ENCODE peak calls at places on chromosomes 7 and 10, in four cellular contexts. Y, Z, T and R are unnamed samples.
A peak's percentile ranks its signal among the peaks of the same experiment; 100 is the strongest.

GRCh38 chr7:116322541-116322940 is 112.2 kb downstream of the TES start:
- DNase-seq in Y (no peak), Z (no peak), T (no peak), R (no peak)

GRCh38 chr7:122883049-122883670 is 3.1 kb downstream of the CADPS2 start:
- DNase-seq in Y (no peak), Z (no peak), T (no peak), R (no peak)

GRCh38 chr7:134919240-134919641 is 67.1 kb upstream of the AGBL3 start:
- DNase-seq in Y (no peak), Z (no peak), T (no peak), R (no peak)

GRCh38 chr10:17428616-17429097 is 25.7 kb downstream of the ST8SIA6 start:
- DNase-seq in Y (no peak), Z (no peak), T (no peak), R (no peak)

GRCh38 chr10:125002044-125002422 is 60.1 kb downstream of the ZRANB1 start:
- DNase-seq in Y (no peak), Z (no peak), T (peak; percentile 16), R (no peak)

GRCh38 chr7:119397156-119397555 is 875.8 kb upstream of the KCND2 start:
- DNase-seq in Y (no peak), Z (no peak), T (no peak), R (no peak)

GRCh38 chr10:118571123-118571522 is 24.3 kb downstream of the PRLHR start:
- DNase-seq in Y (no peak), Z (no peak), T (no peak), R (no peak)

GRCh38 chr7:158228986-158229385 is 358.6 kb downstream of the PTPRN2 start:
- DNase-seq in Y (no peak), Z (no peak), T (no peak), R (no peak)

GRCh38 chr10:104622598-104623209 is 18.4 kb upstream of the SORCS3 start:
- DNase-seq in Y (no peak), Z (no peak), T (no peak), R (no peak)

GRCh38 chr10:7378602-7379403 is 32.0 kb downstream of the SFMBT2 start:
- DNase-seq in Y (no peak), Z (no peak), T (no peak), R (no peak)

GRCh38 chr7:87574630-87575029 is 26.1 kb downstream of the ABCB1 start:
- DNase-seq in Y (no peak), Z (no peak), T (no peak), R (no peak)

GRCh38 chr7:136654406-136654805 is 214.0 kb upstream of the CHRM2 start:
- DNase-seq in Y (no peak), Z (no peak), T (no peak), R (no peak)

GRCh38 chr10:91033536-91033935 is 112.6 kb upstream of the ANKRD1 start:
- DNase-seq in Y (peak; percentile 62), Z (no peak), T (no peak), R (no peak)

GRCh38 chr7:116610210-116610609 is 61.8 kb upstream of the MET start:
- DNase-seq in Y (no peak), Z (no peak), T (no peak), R (no peak)

GRCh38 chr7:22354462-22354861 is 2.5 kb downstream of the RAPGEF5 start:
- DNase-seq in Y (no peak), Z (no peak), T (no peak), R (no peak)

GRCh38 chr7:128206747-128207500 is 34.2 kb upstream of the LEP start:
- DNase-seq in Y (no peak), Z (no peak), T (no peak), R (no peak)

GRCh38 chr7:105680505-105681187 is 99.4 kb upstream of the EFCAB10 start:
- DNase-seq in Y (peak; percentile 29), Z (no peak), T (peak; percentile 67), R (no peak)

GRCh38 chr7:84070770-84071169 is 123.8 kb downstream of the SEMA3A start:
- DNase-seq in Y (no peak), Z (no peak), T (no peak), R (no peak)

GRCh38 chr7:13062596-13062995 is 375.2 kb downstream of the ARL4A start:
- DNase-seq in Y (no peak), Z (no peak), T (no peak), R (no peak)

GRCh38 chr7:39453743-39454355 is 112.4 kb upstream of the YAE1 start:
- DNase-seq in Y (peak; percentile 63), Z (no peak), T (peak; percentile 51), R (no peak)

GRCh38 chr10:76488602-76489001 is 1057.2 kb downstream of the LRMDA start:
- DNase-seq in Y (no peak), Z (no peak), T (no peak), R (no peak)

GRCh38 chr10:58666024-58666423 is 153.4 kb downstream of the BICC1 start:
- DNase-seq in Y (no peak), Z (no peak), T (peak; percentile 28), R (no peak)

GRCh38 chr7:40072268-40072667 is 62.2 kb downstream of the MPLKIP start:
- DNase-seq in Y (no peak), Z (no peak), T (no peak), R (no peak)

GRCh38 chr10:62584216-62584615 is 210.0 kb downstream of the ZNF365 start:
- DNase-seq in Y (no peak), Z (no peak), T (no peak), R (no peak)

GRCh38 chr10:76122056-76122455 is 690.6 kb downstream of the LRMDA start:
- DNase-seq in Y (no peak), Z (no peak), T (no peak), R (no peak)

GRCh38 chr7:23242935-23243334 is 3.6 kb upstream of the GPNMB start:
- DNase-seq in Y (no peak), Z (no peak), T (no peak), R (no peak)

DNA sequence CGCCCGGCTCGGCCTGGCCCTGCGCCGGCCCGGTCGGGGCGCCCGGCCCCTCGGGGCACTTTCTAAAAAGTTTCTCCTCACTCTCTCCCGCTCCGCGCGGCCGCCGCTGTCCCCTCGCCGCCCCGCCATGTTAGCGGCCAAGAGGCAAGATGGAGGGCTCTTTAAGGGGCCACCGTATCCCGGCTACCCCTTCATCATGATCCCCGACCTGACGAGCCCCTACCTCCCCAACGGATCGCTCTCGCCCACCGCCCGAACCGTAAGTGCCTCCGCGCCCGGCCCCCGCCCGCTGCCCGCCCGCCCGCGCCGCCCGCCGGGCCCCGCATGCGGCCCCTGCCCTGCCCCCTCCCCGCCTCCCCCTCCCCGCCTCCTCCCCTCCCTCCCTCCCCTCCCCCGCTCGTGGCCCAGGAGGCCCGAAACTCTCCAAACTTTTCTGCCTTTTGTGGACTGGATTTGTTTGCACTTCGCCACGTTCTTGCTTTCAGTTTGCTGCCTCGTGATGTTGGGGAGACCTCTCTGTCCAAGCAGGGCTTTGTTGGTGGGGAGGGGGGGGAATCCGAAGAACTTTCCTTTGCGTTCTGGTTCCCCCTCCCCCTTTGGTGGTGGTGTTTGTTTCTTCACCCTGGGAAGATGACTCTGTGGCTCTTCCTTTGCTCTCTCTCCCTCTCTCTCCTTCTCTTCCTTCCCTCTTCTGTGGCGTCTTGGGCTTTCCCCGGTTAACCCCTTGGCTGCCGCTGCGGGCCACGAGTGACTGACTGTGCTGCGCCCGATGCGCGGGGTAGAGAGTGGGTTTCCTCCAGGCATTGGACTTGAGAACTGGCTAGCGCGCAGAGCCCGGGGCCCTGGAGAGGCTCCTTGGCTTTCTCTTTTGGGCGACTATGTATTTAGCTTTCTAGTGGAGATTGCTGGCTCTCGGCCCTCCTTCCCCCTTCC is 1.6 kb downstream of the TCF7L2 start:
- DNase-seq in Y (peak; percentile 56), Z (peak; percentile 61), T (peak; percentile 62), R (no peak)
- H3K4me1 ChIP-seq in Y (peaks cover 12% of the 10 kb centered on the region), Z (peaks cover 12% of the 10 kb centered on the region), T (peaks cover 41% of the 10 kb centered on the region), R (peaks cover 48% of the 10 kb centered on the region)

GRCh38 chr10:79067241-79068202 is 1.2 kb upstream of the ZMIZ1 start:
- DNase-seq in Y (peak; percentile 92), Z (peak; percentile 85), T (peak; percentile 86), R (peak; percentile 63)

GRCh38 chr10:79068203-79068561 is 584 bp upstream of the ZMIZ1 start:
- DNase-seq in Y (no peak), Z (no peak), T (no peak), R (no peak)

GRCh38 chr10:79065853-79066252 is 2.9 kb upstream of the ZMIZ1 start:
- DNase-seq in Y (no peak), Z (no peak), T (no peak), R (no peak)

GRCh38 chr10:79065091-79065551 is 3.6 kb upstream of the ZMIZ1 start:
- DNase-seq in Y (no peak), Z (no peak), T (no peak), R (no peak)

GRCh38 chr10:79066460-79067240 is 2.1 kb upstream of the ZMIZ1 start:
- DNase-seq in Y (peak; percentile 69), Z (no peak), T (no peak), R (no peak)
- TF ChIP-seq CTCF in Y (peak; percentile 66), Z (no peak), T (peak; percentile 21), R (no peak)

DNA sequence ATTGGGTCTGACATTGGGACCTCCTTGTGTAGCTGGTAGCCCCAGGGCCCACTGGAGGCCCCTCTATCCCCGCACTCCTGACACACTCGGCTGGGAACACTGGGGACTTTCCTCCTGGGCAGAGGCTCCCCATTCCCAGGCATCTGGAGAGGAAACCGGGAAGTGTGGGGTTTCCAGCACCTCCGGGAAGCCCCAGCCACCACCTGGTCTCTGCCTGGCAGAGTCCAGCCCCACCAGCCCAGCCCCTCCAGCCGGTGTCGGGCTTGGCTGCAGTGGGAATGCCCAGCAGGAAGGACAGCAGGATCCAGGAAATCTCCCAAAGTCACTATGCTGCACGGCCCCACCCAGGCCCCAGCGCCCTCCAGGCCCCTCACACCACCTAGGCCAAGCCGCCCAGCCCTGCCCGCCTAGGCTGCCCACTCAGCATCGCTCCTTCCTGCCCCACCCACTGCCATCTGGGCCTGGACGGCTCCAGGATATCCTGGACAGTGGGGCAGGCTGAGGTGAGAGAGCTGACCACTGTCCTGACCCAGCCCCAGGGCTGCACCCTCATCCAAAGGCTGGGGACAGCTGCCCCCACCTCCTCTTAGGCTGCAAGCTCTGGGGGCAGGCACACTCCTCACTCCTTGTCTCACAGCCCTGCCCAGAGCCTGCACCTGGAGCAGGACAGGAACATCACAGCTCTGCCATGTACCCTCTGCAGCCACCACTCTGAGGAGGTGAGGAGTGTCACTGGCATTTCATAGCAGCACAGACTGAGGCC is 11.8 kb downstream of the RASGEF1A start:
- DNase-seq in Y (no peak), Z (peak; percentile 51), T (peak; percentile 15), R (no peak)
- H3K4me1 ChIP-seq in Y (no peaks in the 10 kb centered on the region), Z (no peaks in the 10 kb centered on the region), T (peaks cover 6% of the 10 kb centered on the region), R (no peaks in the 10 kb centered on the region)

GRCh38 chr10:48649349-48649944 is 35.2 kb upstream of the WDFY4 start:
- DNase-seq in Y (no peak), Z (no peak), T (no peak), R (no peak)
- TF ChIP-seq CTCF in Y (peak; percentile 4), Z (no peak), T (no peak), R (no peak)

DNA sequence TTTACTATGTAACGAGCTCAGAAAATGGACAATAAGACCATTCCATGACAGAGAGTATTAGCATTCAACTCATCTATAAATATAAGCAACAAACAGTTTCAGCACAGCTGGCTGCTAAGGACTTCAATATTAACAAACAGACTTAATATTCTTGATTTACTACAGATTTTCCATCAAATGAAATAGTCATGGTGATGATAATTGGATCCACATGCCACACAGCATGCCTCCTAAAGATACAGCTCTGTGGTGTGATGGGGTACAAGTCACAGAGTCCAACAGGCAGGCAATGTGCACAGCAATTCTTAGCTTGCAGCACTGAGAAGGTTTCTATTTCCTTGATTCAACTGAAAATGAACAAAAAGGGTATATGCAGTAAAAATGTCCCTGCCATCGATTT is 54.0 kb downstream of the DOCK4 start:
- DNase-seq in Y (no peak), Z (no peak), T (no peak), R (no peak)
- H3K4me1 ChIP-seq in Y (peaks cover 20% of the 10 kb centered on the region), Z (no peaks in the 10 kb centered on the region), T (no peaks in the 10 kb centered on the region), R (peaks cover 5% of the 10 kb centered on the region)